ENCODE peak calls at places on chromosomes 4 and X, in four cellular contexts. T, Y, K and X are unnamed samples.

GRCh38 chr4:76955187-76955586 is 5.6 kb downstream of the SEPTIN11 start:
- DNase-seq in T (no peak), Y (peak), K (no peak), X (no peak)

GRCh38 chr4:46927201-46927600 is 18.2 kb upstream of the COX7B2 start:
- DNase-seq in T (no peak), Y (no peak), K (no peak), X (no peak)

GRCh38 chr4:149065753-149066152 is 623.5 kb upstream of the NR3C2 start:
- DNase-seq in T (no peak), Y (no peak), K (no peak), X (no peak)

GRCh38 chrX:3811331-3812311 is 98.2 kb upstream of the PRKX start:
- DNase-seq in T (no peak), Y (peak), K (no peak), X (peak)

GRCh38 chr4:119735136-119735770 is 106.6 kb upstream of the PDE5A start:
- DNase-seq in T (no peak), Y (peak), K (peak), X (peak)

GRCh38 chr4:147793973-147794690 is 62.2 kb downstream of the ARHGAP10 start:
- DNase-seq in T (no peak), Y (no peak), K (no peak), X (no peak)

GRCh38 chrX:1412551-1413161 is 20.7 kb upstream of the SLC25A6 start:
- DNase-seq in T (no peak), Y (no peak), K (no peak), X (no peak)

GRCh38 chrX:113929004-113929403 is 654.9 kb upstream of the HTR2C start:
- DNase-seq in T (peak), Y (no peak), K (no peak), X (peak)

GRCh38 chrX:50941638-50942037 is 31.1 kb downstream of the BMP15 start:
- DNase-seq in T (no peak), Y (no peak), K (no peak), X (no peak)

GRCh38 chr4:80788798-80789197 is 241.7 kb upstream of the BMP3 start:
- DNase-seq in T (no peak), Y (no peak), K (no peak), X (no peak)

GRCh38 chr4:140156529-140157171 is 2.7 kb upstream of the MAML3 start:
- DNase-seq in T (no peak), Y (no peak), K (no peak), X (no peak)